ENCODE peak calls at places on chromosomes 16 and 17, in eight cellular contexts. One of them, this sample, is unnamed.

GRCh38 chr16:12228607-12229499 is 252.3 kb downstream of the SNX29 start:
- DNase-seq in AG10803: peak; percentile 86
- DNase-seq in sciatic nerve: peak; percentile 68
- DNase-seq in activated CD4-positive, CD25-positive, alpha-beta regulatory T cell: no peak
- DNase-seq in substantia nigra: peak; percentile 5
- DNase-seq in T-cell: no peak
- DNase-seq in transverse colon: peak; percentile 80
- DNase-seq in EL: peak; percentile 79
- DNase-seq in this sample: peak; percentile 35

GRCh38 chr16:60392380-60392779 is 1643.9 kb downstream of the CDH8 start:
- DNase-seq in AG10803: no peak
- DNase-seq in sciatic nerve: no peak
- DNase-seq in activated CD4-positive, CD25-positive, alpha-beta regulatory T cell: no peak
- DNase-seq in substantia nigra: no peak
- DNase-seq in T-cell: no peak
- DNase-seq in transverse colon: no peak
- DNase-seq in EL: no peak
- DNase-seq in this sample: no peak

GRCh38 chr16:55915116-55915827 is 40.1 kb upstream of the CES5A start:
- DNase-seq in AG10803: no peak
- DNase-seq in sciatic nerve: no peak
- DNase-seq in activated CD4-positive, CD25-positive, alpha-beta regulatory T cell: no peak
- DNase-seq in substantia nigra: no peak
- DNase-seq in T-cell: no peak
- DNase-seq in transverse colon: no peak
- DNase-seq in EL: no peak
- DNase-seq in this sample: no peak

GRCh38 chr16:73202176-73202729 is 154.3 kb upstream of the ZFHX3 start:
- DNase-seq in AG10803: peak; percentile 100
- DNase-seq in sciatic nerve: no peak
- DNase-seq in activated CD4-positive, CD25-positive, alpha-beta regulatory T cell: no peak
- DNase-seq in substantia nigra: no peak
- DNase-seq in T-cell: no peak
- DNase-seq in transverse colon: peak; percentile 79
- DNase-seq in EL: peak; percentile 95
- DNase-seq in this sample: no peak

GRCh38 chr16:72937360-72937759 is 110.6 kb downstream of the ZFHX3 start:
- DNase-seq in AG10803: no peak
- DNase-seq in sciatic nerve: no peak
- DNase-seq in activated CD4-positive, CD25-positive, alpha-beta regulatory T cell: no peak
- DNase-seq in substantia nigra: no peak
- DNase-seq in T-cell: no peak
- DNase-seq in transverse colon: no peak
- DNase-seq in EL: no peak
- DNase-seq in this sample: no peak

GRCh38 chr16:50313596-50314483 is 47.5 kb downstream of the ADCY7 start:
- DNase-seq in AG10803: peak; percentile 83
- DNase-seq in sciatic nerve: no peak
- DNase-seq in activated CD4-positive, CD25-positive, alpha-beta regulatory T cell: no peak
- DNase-seq in substantia nigra: no peak
- DNase-seq in T-cell: peak; percentile 71
- DNase-seq in transverse colon: no peak
- DNase-seq in EL: no peak
- DNase-seq in this sample: no peak

GRCh38 chr17:38746004-38746892 is 1.9 kb downstream of the PCGF2 start:
- DNase-seq in AG10803: no peak
- DNase-seq in sciatic nerve: no peak
- DNase-seq in activated CD4-positive, CD25-positive, alpha-beta regulatory T cell: no peak
- DNase-seq in substantia nigra: no peak
- DNase-seq in T-cell: no peak
- DNase-seq in transverse colon: no peak
- DNase-seq in EL: no peak
- DNase-seq in this sample: no peak

GRCh38 chr16:89706446-89707260 is 5.1 kb upstream of the SPATA2L start:
- DNase-seq in AG10803: no peak
- DNase-seq in sciatic nerve: no peak
- DNase-seq in activated CD4-positive, CD25-positive, alpha-beta regulatory T cell: no peak
- DNase-seq in substantia nigra: no peak
- DNase-seq in T-cell: no peak
- DNase-seq in transverse colon: no peak
- DNase-seq in EL: no peak
- DNase-seq in this sample: no peak

GRCh38 chr16:28589930-28590329 is 6.9 kb downstream of the SULT1A2 start:
- DNase-seq in AG10803: no peak
- DNase-seq in sciatic nerve: no peak
- DNase-seq in activated CD4-positive, CD25-positive, alpha-beta regulatory T cell: no peak
- DNase-seq in substantia nigra: no peak
- DNase-seq in T-cell: no peak
- DNase-seq in transverse colon: no peak
- DNase-seq in EL: no peak
- DNase-seq in this sample: no peak

GRCh38 chr16:23464196-23464595 is 11.2 kb upstream of the COG7 start:
- DNase-seq in AG10803: no peak
- DNase-seq in sciatic nerve: no peak
- DNase-seq in activated CD4-positive, CD25-positive, alpha-beta regulatory T cell: no peak
- DNase-seq in substantia nigra: peak; percentile 1
- DNase-seq in T-cell: no peak
- DNase-seq in transverse colon: no peak
- DNase-seq in EL: no peak
- DNase-seq in this sample: no peak

GRCh38 chr17:35170968-35171771 is 23.0 kb downstream of the SLC35G3 start:
- DNase-seq in AG10803: peak; percentile 14
- DNase-seq in sciatic nerve: peak; percentile 58
- DNase-seq in activated CD4-positive, CD25-positive, alpha-beta regulatory T cell: no peak
- DNase-seq in substantia nigra: no peak
- DNase-seq in T-cell: peak; percentile 24
- DNase-seq in transverse colon: no peak
- DNase-seq in EL: peak; percentile 35
- DNase-seq in this sample: no peak

This sample was measured in H54.